ENCODE peak calls at places on chromosomes 12 and 14, in five cellular contexts. O, K, T, C and H are unnamed samples.

GRCh38 chr12:3103806-3104205 is 26.6 kb downstream of the TSPAN9 start:
- DNase-seq in O (no peak), K (no peak), T (no peak), C (no peak), H (no peak)

GRCh38 chr14:53295372-53295771 is 142.2 kb upstream of the DDHD1 start:
- DNase-seq in O (no peak), K (no peak), T (no peak), C (no peak), H (no peak)

GRCh38 chr12:65779091-65779642 is 45.1 kb upstream of the HMGA2 start:
- DNase-seq in O (no peak), K (no peak), T (no peak), C (no peak), H (no peak)

GRCh38 chr14:93980464-93981201 is 4.3 kb upstream of the ASB2 start:
- DNase-seq in O (no peak), K (no peak), T (no peak), C (no peak), H (no peak)

GRCh38 chr14:91331761-91332447 is 85.7 kb downstream of the CCDC88C start:
- DNase-seq in O (no peak), K (peak; percentile 83), T (peak; percentile 82), C (no peak), H (no peak)

GRCh38 chr12:30823140-30823669 is 68.5 kb upstream of the CAPRIN2 start:
- DNase-seq in O (peak; percentile 31), K (peak; percentile 57), T (peak; percentile 57), C (no peak), H (peak; percentile 6)

GRCh38 chr12:75666980-75667359 is 155.6 kb upstream of the KRR1 start:
- DNase-seq in O (no peak), K (no peak), T (no peak), C (no peak), H (no peak)

GRCh38 chr14:106790189-106791036 is 1264.0 kb downstream of the TMEM121 start:
- DNase-seq in O (peak; percentile 65), K (peak; percentile 88), T (peak; percentile 83), C (no peak), H (peak; percentile 37)

GRCh38 chr12:13772264-13772663 is 209.1 kb downstream of the GRIN2B start:
- DNase-seq in O (no peak), K (no peak), T (no peak), C (no peak), H (no peak)

GRCh38 chr12:34598851-34599529 is 576.7 kb downstream of the ALG10 start:
- DNase-seq in O (no peak), K (peak; percentile 25), T (peak; percentile 24), C (no peak), H (no peak)

GRCh38 chr12:34595749-34596733 is 573.7 kb downstream of the ALG10 start:
- DNase-seq in O (no peak), K (peak; percentile 21), T (peak; percentile 18), C (no peak), H (no peak)

GRCh38 chr12:34597548-34598351 is 575.5 kb downstream of the ALG10 start:
- DNase-seq in O (no peak), K (peak; percentile 11), T (peak; percentile 11), C (no peak), H (no peak)

GRCh38 chr12:34599530-34600513 is 577.5 kb downstream of the ALG10 start:
- DNase-seq in O (no peak), K (peak; percentile 14), T (no peak), C (no peak), H (peak; percentile 0)

DNA sequence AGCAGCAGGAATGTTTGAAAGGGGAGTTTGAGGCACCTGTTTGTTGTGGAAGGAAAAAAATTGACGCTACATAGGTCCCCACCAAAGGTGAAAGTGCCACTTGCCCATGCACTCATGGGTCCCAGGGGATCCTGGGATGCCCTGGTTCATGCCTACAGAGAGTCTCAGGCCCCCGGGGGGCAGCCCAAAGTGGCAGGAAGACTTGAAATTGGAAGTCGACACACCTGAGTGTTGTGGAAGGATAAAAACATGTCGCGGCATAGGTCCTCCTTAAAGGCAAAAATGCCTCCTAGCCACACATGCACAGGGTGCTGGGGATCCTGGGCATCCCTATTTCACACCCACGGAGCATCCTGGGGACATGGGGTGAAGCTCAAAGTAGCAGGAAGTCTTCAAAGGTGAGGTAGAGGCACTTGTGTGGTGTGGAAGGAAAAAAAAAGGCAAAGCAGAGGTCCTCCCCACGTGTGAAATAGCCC is 576.1 kb downstream of the ALG10 start:
- DNase-seq in O (no peak), K (peak; percentile 12), T (no peak), C (no peak), H (peak; percentile 3)
- H3K9me3 ChIP-seq in O (peaks cover 78% of the 10 kb centered on the region), K (peaks cover 22% of the 10 kb centered on the region), T (peaks cover 55% of the 10 kb centered on the region), C (peaks cover 87% of the 10 kb centered on the region), H (peaks cover 5% of the 10 kb centered on the region)

GRCh38 chr14:30582376-30582775 is 23.4 kb downstream of the G2E3 start:
- DNase-seq in O (no peak), K (no peak), T (no peak), C (no peak), H (no peak)
- H3K9me3 ChIP-seq in O (no peaks in the 10 kb centered on the region), K (no peaks in the 10 kb centered on the region), T (peaks cover 4% of the 10 kb centered on the region), C (no peaks in the 10 kb centered on the region), H (no peaks in the 10 kb centered on the region)

GRCh38 chr12:133130808-133131128 is 341 bp downstream of the ZNF10 start:
- DNase-seq in O (peak; percentile 41), K (no peak), T (peak; percentile 65), C (no peak), H (peak; percentile 16)

GRCh38 chr12:133130038-133130807 is at the start of the genes ZNF10 and ZNF891:
- DNase-seq in O (peak; percentile 95), K (peak; percentile 98), T (peak; percentile 97), C (peak; percentile 98), H (peak; percentile 91)

GRCh38 chr12:133124674-133125073 is 5.4 kb downstream of the ZNF891 start:
- DNase-seq in O (no peak), K (no peak), T (no peak), C (no peak), H (no peak)

GRCh38 chr12:133129368-133130037 is 571 bp downstream of the ZNF891 start:
- DNase-seq in O (no peak), K (no peak), T (no peak), C (no peak), H (no peak)
- H3K9me3 ChIP-seq in O (peaks cover 73% of the 10 kb centered on the region), K (peaks cover 30% of the 10 kb centered on the region), T (peaks cover 66% of the 10 kb centered on the region), C (peaks cover 37% of the 10 kb centered on the region), H (peaks cover 27% of the 10 kb centered on the region)

GRCh38 chr12:18304609-18305008 is 43.3 kb downstream of the PIK3C2G start:
- DNase-seq in O (no peak), K (no peak), T (no peak), C (no peak), H (no peak)
- H3K9me3 ChIP-seq in O (peaks cover 10% of the 10 kb centered on the region), K (no peaks in the 10 kb centered on the region), T (peaks cover 18% of the 10 kb centered on the region), C (no peaks in the 10 kb centered on the region), H (peaks cover 4% of the 10 kb centered on the region)

DNA sequence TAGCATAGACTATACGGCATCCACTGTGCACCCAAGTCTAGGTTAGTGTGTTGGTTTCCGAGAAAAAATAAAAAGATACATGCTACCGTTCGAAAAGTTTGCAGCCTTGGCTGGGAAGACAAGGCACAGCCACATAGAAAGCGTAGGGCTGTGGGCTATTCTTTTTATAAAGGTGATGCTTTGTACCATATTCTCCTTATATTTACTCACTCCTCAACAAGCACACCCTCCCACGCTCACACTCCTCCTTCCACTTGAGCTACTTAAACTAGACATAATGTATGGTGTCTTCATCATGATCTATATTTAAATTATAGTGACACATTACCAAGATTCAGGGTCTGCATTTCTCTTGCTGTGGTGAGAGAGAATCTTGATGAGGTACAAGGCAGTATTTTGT is 1416.5 kb downstream of the AACS start:
- DNase-seq in O (no peak), K (no peak), T (no peak), C (no peak), H (no peak)
- H3K9me3 ChIP-seq in O (no peaks in the 10 kb centered on the region), K (no peaks in the 10 kb centered on the region), T (peaks cover 4% of the 10 kb centered on the region), C (no peaks in the 10 kb centered on the region), H (no peaks in the 10 kb centered on the region)

DNA sequence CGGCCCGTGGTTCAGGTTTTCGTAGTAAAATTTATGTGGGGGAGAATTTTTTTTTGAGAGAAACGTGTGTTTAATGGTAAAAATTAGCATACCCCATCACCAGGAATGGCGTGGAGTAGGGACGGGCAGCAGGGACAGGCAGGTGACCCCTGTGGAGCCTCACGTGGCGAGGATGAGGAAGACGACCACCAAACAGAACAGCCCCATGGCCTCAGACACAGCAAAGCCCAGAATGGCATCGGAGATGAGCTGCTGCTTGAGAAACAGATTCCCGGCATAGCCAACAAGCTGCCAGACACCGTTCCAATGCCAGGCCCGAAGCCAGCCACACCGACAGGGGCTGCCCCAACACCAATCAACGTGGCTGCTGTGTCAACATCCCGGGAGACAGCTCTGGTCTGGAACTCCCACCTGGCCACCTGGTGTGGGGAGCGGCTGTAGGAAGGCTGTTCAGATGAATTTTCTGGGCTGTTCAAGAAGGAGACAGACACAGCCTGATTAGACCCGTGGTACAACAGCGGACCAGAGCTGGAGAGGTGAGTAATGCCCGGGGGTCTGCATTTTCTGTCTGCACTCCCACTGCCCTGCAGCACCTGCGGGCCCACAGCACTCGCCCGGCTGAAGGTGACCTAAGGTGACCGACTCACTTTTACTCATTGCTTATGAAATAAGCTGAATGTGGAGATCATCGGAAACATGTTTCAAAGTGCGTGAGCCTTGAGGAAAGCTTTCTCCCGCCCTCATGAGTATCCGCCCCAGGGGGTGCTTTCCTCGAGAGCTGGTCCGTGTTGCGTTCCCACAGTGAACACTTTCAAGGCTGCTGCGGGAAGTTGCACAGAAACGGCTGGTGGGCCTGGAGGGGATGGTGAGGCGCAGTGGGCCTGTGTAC is 10.6 kb downstream of the TMEM121 start:
- DNase-seq in O (no peak), K (no peak), T (no peak), C (no peak), H (no peak)
- H3K9me3 ChIP-seq in O (no peaks in the 10 kb centered on the region), K (no peaks in the 10 kb centered on the region), T (no peaks in the 10 kb centered on the region), C (peaks cover 17% of the 10 kb centered on the region), H (no peaks in the 10 kb centered on the region)

GRCh38 chr12:130051900-130052299 is 110.4 kb upstream of the FZD10 start:
- DNase-seq in O (no peak), K (no peak), T (no peak), C (no peak), H (no peak)

GRCh38 chr12:130049666-130050065 is 112.6 kb upstream of the FZD10 start:
- DNase-seq in O (no peak), K (no peak), T (no peak), C (peak; percentile 58), H (no peak)

GRCh38 chr12:130053641-130054040 is 108.6 kb upstream of the FZD10 start:
- DNase-seq in O (no peak), K (no peak), T (no peak), C (peak; percentile 67), H (no peak)

GRCh38 chr12:130054803-130055202 is 107.5 kb upstream of the FZD10 start:
- DNase-seq in O (no peak), K (no peak), T (no peak), C (no peak), H (no peak)
- H3K9me3 ChIP-seq in O (no peaks in the 10 kb centered on the region), K (no peaks in the 10 kb centered on the region), T (no peaks in the 10 kb centered on the region), C (no peaks in the 10 kb centered on the region), H (peaks cover 2% of the 10 kb centered on the region)